ENCODE peak calls at places on chromosomes 1 and 21, in eight cellular contexts. U, Q, F, P, O, J, D and S are unnamed samples. For H3K36me3, the result is how much of the 10 kb centered on the place peaks cover.

GRCh38 chr1:42504535-42505128 is 41.5 kb downstream of the CCDC30 start:
- DNase-seq in U (no peak), Q (no peak), F (no peak), P (no peak), O (no peak), J (peak), D (no peak), S (no peak)

GRCh38 chr1:115170396-115170795 is 81.1 kb upstream of the TSPAN2 start:
- DNase-seq in U (no peak), Q (no peak), F (no peak), P (no peak), O (no peak), J (no peak), D (no peak), S (no peak)

GRCh38 chr21:45613396-45613795 is 30.1 kb upstream of the PCBP3 start:
- DNase-seq in U (no peak), Q (no peak), F (no peak), P (no peak), O (no peak), J (no peak), D (peak), S (no peak)

GRCh38 chr1:16111771-16112557 is 38.5 kb upstream of the FAM131C start:
- DNase-seq in U (peak), Q (peak), F (no peak), P (no peak), O (no peak), J (no peak), D (no peak), S (no peak)

GRCh38 chr1:54808443-54809207 is 7.5 kb upstream of the TTC22 start:
- DNase-seq in U (no peak), Q (no peak), F (no peak), P (no peak), O (no peak), J (no peak), D (no peak), S (no peak)

GRCh38 chr1:235018161-235018560 is 110.5 kb downstream of the TOMM20 start:
- DNase-seq in U (no peak), Q (no peak), F (no peak), P (peak), O (no peak), J (no peak), D (peak), S (no peak)

GRCh38 chr1:76425104-76425842 is 350.7 kb downstream of the ST6GALNAC3 start:
- DNase-seq in U (no peak), Q (no peak), F (no peak), P (peak), O (no peak), J (no peak), D (no peak), S (no peak)

GRCh38 chr21:26965567-26966359 is 1.1 kb downstream of the ADAMTS5 start:
- DNase-seq in U (peak), Q (no peak), F (no peak), P (no peak), O (peak), J (peak), D (peak), S (peak)

GRCh38 chr1:97806996-97807395 is 113.8 kb downstream of the DPYD start:
- DNase-seq in U (no peak), Q (no peak), F (no peak), P (no peak), O (no peak), J (no peak), D (no peak), S (no peak)

GRCh38 chr1:164561461-164561860 is 2.5 kb downstream of the PBX1 start:
- DNase-seq in U (no peak), Q (no peak), F (no peak), P (no peak), O (no peak), J (no peak), D (no peak), S (no peak)

GRCh38 chr1:196609114-196609737 is 986 bp upstream of the KCNT2 start:
- DNase-seq in U (peak), Q (peak), F (no peak), P (no peak), O (peak), J (peak), D (no peak), S (no peak)

GRCh38 chr1:218674280-218674773 is 329.2 kb downstream of the TGFB2 start:
- DNase-seq in U (no peak), Q (no peak), F (no peak), P (peak), O (peak), J (peak), D (no peak), S (peak)

GRCh38 chr1:225896937-225897549 is 8.1 kb upstream of the LEFTY1 start:
- DNase-seq in U (no peak), Q (peak), F (no peak), P (no peak), O (no peak), J (no peak), D (no peak), S (no peak)

GRCh38 chr1:89545264-89546038 is 20.8 kb downstream of the LRRC8B start:
- DNase-seq in U (no peak), Q (no peak), F (no peak), P (no peak), O (no peak), J (no peak), D (no peak), S (no peak)

GRCh38 chr1:115654663-115655306 is 13.0 kb downstream of the VANGL1 start:
- DNase-seq in U (peak), Q (no peak), F (no peak), P (no peak), O (no peak), J (peak), D (no peak), S (no peak)

GRCh38 chr1:25810341-25811299 is 9.1 kb upstream of the MTFR1L start:
- DNase-seq in U (peak), Q (peak), F (no peak), P (peak), O (peak), J (peak), D (peak), S (peak)

GRCh38 chr1:206490643-206491421 is 16.5 kb upstream of the RASSF5 start:
- DNase-seq in U (no peak), Q (peak), F (no peak), P (no peak), O (no peak), J (no peak), D (no peak), S (peak)

GRCh38 chr1:206491592-206491991 is 15.7 kb upstream of the RASSF5 start:
- DNase-seq in U (no peak), Q (no peak), F (no peak), P (no peak), O (no peak), J (no peak), D (no peak), S (no peak)

GRCh38 chr1:206493279-206493678 is 14.1 kb upstream of the RASSF5 start:
- DNase-seq in U (no peak), Q (no peak), F (no peak), P (no peak), O (no peak), J (no peak), D (no peak), S (no peak)

GRCh38 chr1:206495011-206495461 is 12.3 kb upstream of the RASSF5 start:
- DNase-seq in U (no peak), Q (no peak), F (no peak), P (no peak), O (no peak), J (no peak), D (no peak), S (no peak)

GRCh38 chr1:206492589-206492988 is 14.7 kb upstream of the RASSF5 start:
- DNase-seq in U (no peak), Q (no peak), F (no peak), P (no peak), O (no peak), J (no peak), D (no peak), S (no peak)
- H3K36me3 ChIP-seq in U (under half), Q (half or more), F (half or more), P (under half), O (under half), J (under half), D (under half), S (under half)

GRCh38 chr1:11880911-11881748 is 22.4 kb upstream of the NPPB start:
- DNase-seq in U (no peak), Q (no peak), F (no peak), P (no peak), O (peak), J (no peak), D (no peak), S (no peak)
- H3K27ac ChIP-seq in U (no peak), Q (peak), F (no peak), P (no peak), O (peak), J (no peak), D (peak), S (no peak)

DNA sequence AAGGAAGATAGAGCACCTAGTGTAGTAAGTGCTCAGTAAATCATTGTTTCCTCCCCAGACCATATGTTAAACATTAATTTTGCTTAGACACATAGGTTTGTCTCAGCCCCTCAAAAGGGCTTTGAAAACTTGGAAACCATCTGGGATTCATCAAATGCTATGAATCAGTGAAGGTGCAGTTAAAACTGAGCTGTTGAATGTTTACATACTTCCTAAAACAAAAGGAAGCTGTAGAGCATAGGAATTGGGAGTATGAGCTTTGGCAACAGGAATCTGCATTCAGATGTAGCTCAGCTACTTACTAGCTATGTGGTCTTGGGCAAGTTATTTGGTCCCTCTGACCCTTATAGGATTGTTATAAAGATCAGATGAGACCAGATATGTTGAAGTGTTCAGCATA is 18.7 kb upstream of the PODN start:
- DNase-seq in U (no peak), Q (no peak), F (no peak), P (no peak), O (no peak), J (peak), D (no peak), S (no peak)
- H3K36me3 ChIP-seq in U (half or more), Q (under half), F (half or more), P (under half), O (under half), J (under half), D (under half), S (under half)

GRCh38 chr1:59156031-59156430 is 140.9 kb upstream of the FGGY start:
- DNase-seq in U (no peak), Q (no peak), F (no peak), P (peak), O (no peak), J (no peak), D (no peak), S (no peak)

GRCh38 chr1:59154406-59154805 is 142.5 kb upstream of the FGGY start:
- DNase-seq in U (no peak), Q (no peak), F (no peak), P (no peak), O (no peak), J (no peak), D (no peak), S (no peak)

GRCh38 chr1:59155326-59155725 is 141.6 kb upstream of the FGGY start:
- DNase-seq in U (no peak), Q (no peak), F (no peak), P (no peak), O (no peak), J (no peak), D (no peak), S (no peak)

GRCh38 chr1:59158321-59158720 is 138.6 kb upstream of the FGGY start:
- DNase-seq in U (no peak), Q (no peak), F (no peak), P (no peak), O (no peak), J (no peak), D (no peak), S (no peak)

DNA sequence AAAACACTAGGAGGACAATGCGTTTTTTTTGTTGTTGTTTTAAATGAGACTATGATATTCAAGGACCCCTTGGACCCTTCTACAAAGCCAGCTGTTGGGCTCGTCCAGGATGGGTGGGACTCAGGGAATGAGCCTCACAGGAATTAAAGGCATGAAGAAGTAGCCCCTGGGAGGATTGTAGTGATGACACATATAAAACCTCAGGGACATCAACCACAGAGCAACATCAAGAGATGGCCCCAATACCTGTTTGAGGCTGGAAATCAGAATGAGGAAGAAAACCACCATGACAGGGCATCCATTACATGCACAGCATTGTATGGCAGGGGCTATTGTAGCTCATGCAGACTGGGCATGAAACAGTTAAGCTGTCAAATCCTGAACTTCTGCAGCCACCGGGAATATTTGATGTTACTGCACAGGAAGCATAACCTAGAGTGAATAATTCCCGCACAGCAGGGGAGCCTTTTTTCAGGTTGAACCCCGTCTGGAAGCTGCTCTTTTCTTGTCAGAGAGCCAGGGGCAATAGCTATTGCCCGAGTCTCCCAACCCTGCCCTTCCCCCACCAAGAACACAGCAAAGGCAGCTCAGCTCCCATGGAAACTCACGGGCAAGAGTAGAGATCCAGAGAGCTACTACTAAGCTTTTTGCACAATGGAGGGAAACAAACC is 140.2 kb upstream of the FGGY start:
- DNase-seq in U (no peak), Q (no peak), F (no peak), P (peak), O (peak), J (peak), D (no peak), S (no peak)
- H3K27ac ChIP-seq in U (no peak), Q (no peak), F (no peak), P (no peak), O (no peak), J (no peak), D (no peak), S (no peak)

GRCh38 chr1:53210352-53210751 is 10.1 kb downstream of the CZIB start:
- DNase-seq in U (no peak), Q (no peak), F (no peak), P (no peak), O (no peak), J (no peak), D (no peak), S (no peak)

GRCh38 chr1:53214541-53214940 is 5.9 kb downstream of the CZIB start:
- DNase-seq in U (no peak), Q (no peak), F (no peak), P (no peak), O (no peak), J (no peak), D (no peak), S (no peak)

GRCh38 chr1:53207726-53208125 is 11.1 kb downstream of the CPT2 start:
- DNase-seq in U (no peak), Q (no peak), F (no peak), P (no peak), O (no peak), J (no peak), D (no peak), S (no peak)

GRCh38 chr1:53206735-53207379 is 10.2 kb downstream of the CPT2 start:
- DNase-seq in U (no peak), Q (no peak), F (no peak), P (no peak), O (no peak), J (no peak), D (no peak), S (no peak)

DNA sequence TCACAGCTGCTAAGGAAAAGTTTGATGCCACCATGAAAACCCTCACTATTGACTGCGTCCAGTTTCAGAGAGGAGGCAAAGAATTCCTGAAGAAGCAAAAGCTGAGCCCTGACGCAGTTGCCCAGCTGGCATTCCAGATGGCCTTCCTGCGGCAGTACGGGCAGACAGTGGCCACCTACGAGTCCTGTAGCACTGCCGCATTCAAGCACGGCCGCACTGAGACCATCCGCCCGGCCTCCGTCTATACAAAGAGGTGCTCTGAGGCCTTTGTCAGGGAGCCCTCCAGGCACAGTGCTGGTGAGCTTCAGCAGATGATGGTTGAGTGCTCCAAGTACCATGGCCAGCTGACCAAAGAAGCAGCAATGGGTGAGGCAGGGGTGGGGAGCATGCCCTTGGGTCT is 9.5 kb downstream of the CZIB start:
- DNase-seq in U (no peak), Q (no peak), F (no peak), P (no peak), O (no peak), J (no peak), D (no peak), S (no peak)
- H3K36me3 ChIP-seq in U (half or more), Q (half or more), F (half or more), P (half or more), O (under half), J (under half), D (under half), S (half or more)

DNA sequence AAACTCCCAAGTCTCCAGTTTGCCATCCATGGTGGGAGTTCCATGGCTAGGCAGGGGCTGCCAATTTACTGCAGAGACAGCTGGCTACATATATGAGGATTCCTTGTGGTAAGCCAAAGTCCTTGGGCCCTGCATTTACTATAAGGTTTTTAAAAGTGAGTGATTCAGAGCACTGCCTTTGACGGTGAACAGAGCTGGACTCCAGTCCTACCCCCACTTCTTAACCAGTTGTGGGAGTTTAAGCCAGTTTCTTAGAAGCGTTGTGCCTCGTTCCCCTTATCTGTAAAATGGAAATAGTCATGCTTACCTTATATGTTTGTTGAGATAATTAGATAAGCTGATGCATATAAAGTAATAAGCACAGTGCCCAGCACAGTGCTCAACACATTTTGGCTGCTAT is 64.6 kb downstream of the LRIG2 start:
- DNase-seq in U (no peak), Q (no peak), F (no peak), P (no peak), O (no peak), J (no peak), D (no peak), S (no peak)
- H3K27ac ChIP-seq in U (no peak), Q (no peak), F (no peak), P (no peak), O (no peak), J (no peak), D (no peak), S (no peak)

DNA sequence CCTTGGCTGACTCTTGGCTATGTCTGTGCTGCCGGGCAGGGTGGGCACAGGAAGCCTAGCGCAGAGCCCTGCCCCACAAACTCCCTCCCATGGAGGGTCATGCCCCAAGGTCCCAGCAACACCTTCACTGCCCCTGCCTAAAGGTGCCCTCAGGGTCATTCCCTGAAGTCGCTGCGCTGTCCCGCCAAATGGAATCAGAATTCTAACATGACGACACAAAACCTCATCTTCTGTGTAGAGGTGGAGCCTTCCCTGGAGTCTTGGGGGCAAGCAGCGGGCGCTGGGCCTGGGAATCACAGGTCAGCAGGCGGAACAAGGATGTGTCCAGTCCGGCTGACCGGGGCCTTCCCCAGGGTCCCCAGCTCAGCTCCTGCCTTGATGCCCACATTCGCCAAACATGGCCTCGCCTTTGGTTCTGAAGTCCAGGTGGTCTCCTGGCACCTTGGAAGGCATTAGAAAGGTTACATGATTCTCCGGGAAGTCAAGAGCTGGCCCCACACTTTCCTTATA is 17.3 kb downstream of the TMEM201 start:
- DNase-seq in U (no peak), Q (peak), F (no peak), P (no peak), O (no peak), J (no peak), D (no peak), S (no peak)
- H3K36me3 ChIP-seq in U (half or more), Q (under half), F (half or more), P (half or more), O (under half), J (under half), D (under half), S (half or more)

GRCh38 chr1:22104865-22105437 is 37.9 kb downstream of the WNT4 start:
- DNase-seq in U (no peak), Q (peak), F (no peak), P (no peak), O (no peak), J (no peak), D (no peak), S (no peak)
- H3K27ac ChIP-seq in U (no peak), Q (no peak), F (no peak), P (no peak), O (no peak), J (no peak), D (no peak), S (no peak)